ENCODE peak calls at places on chromosome 2, in eight cellular contexts. I is AG08396; Q is Kasumi-1; V is DND-41; N is ovary; E is activated CD4-positive, alpha-beta T cell treated with anti-CD3 and anti-CD28 coated beads, Interleukin-2, amount 10 ng/mL, durations not matched to agents 7 days and 5 days; L is stimulated activated naive CD4-positive, alpha-beta T cell; B is amniotic stem cell. H is an unnamed sample.

GRCh38 chr2:205712508-205712907 is 30.2 kb downstream of the NRP2 start:
- DNase-seq in V (no peak), L (no peak), E (no peak), N (no peak), B (no peak), I (no peak), Q (no peak), H (no peak)

GRCh38 chr2:176104338-176105077 is 2.6 kb upstream of the HOXD11 start:
- DNase-seq in E (no peak), I (no peak), N (no peak), L (no peak), B (no peak), V (no peak), Q (no peak), H (peak)

GRCh38 chr2:156189143-156189542 is 143.4 kb downstream of the NR4A2 start:
- DNase-seq in E (no peak), I (no peak), B (no peak), N (no peak), L (no peak), V (no peak), Q (no peak), H (peak)

GRCh38 chr2:86226069-86226468 is 26.8 kb downstream of the MRPL35 start:
- DNase-seq in I (no peak), N (no peak), B (no peak), Q (peak), V (no peak), L (no peak), E (no peak), H (no peak)

GRCh38 chr2:99424391-99424790 is 65.4 kb downstream of the REV1 start:
- DNase-seq in N (no peak), Q (no peak), L (no peak), V (no peak), I (no peak), B (no peak), E (no peak), H (no peak)

GRCh38 chr2:111653913-111654312 is 230.1 kb downstream of the ANAPC1 start:
- DNase-seq in V (no peak), E (no peak), B (no peak), I (no peak), Q (no peak), L (no peak), N (no peak), H (no peak)

GRCh38 chr2:120935339-120936313 is 200.0 kb downstream of the GLI2 start:
- DNase-seq in V (no peak), L (no peak), I (peak), N (no peak), E (no peak), B (peak), Q (no peak), H (peak)

GRCh38 chr2:229463941-229464340 is 192.9 kb upstream of the PID1 start:
- DNase-seq in N (no peak), Q (no peak), I (no peak), V (no peak), E (no peak), B (no peak), L (no peak), H (no peak)

GRCh38 chr2:24505534-24505933 is 14.5 kb downstream of the NCOA1 start:
- DNase-seq in Q (no peak), E (no peak), N (no peak), B (no peak), I (no peak), L (no peak), V (no peak), H (no peak)

GRCh38 chr2:174588463-174588862 is 9.1 kb downstream of the WIPF1 start:
- DNase-seq in Q (no peak), B (no peak), I (no peak), N (no peak), L (no peak), V (no peak), E (no peak), H (no peak)

GRCh38 chr2:216492951-216493685 is 5.5 kb upstream of the RPL37A start:
- DNase-seq in N (no peak), L (no peak), V (no peak), E (no peak), B (peak), I (peak), Q (no peak), H (peak)

H was measured in osteoblast.